ENCODE peak calls at places on chromosomes 2 and 18, in nine cellular contexts. One of them, this sample, is unnamed.

GRCh38 chr18:51278045-51278649 is 80.7 kb upstream of the MEX3C start:
- DNase-seq in A673: peak; percentile 73
- DNase-seq in upper lobe of right lung: no peak
- DNase-seq in AG04450: no peak
- DNase-seq in astrocyte of the cerebellum: no peak
- DNase-seq in esophagus squamous epithelium: no peak
- DNase-seq in OCI-LY7: peak; percentile 32
- DNase-seq in omental fat pad: no peak
- DNase-seq in GM20000: peak; percentile 20
- DNase-seq in this sample: no peak

GRCh38 chr2:39684495-39684894 is 18.8 kb downstream of the TMEM178A start:
- DNase-seq in esophagus squamous epithelium: no peak
- DNase-seq in astrocyte of the cerebellum: no peak
- DNase-seq in omental fat pad: no peak
- DNase-seq in GM20000: no peak
- DNase-seq in OCI-LY7: no peak
- DNase-seq in upper lobe of right lung: no peak
- DNase-seq in A673: no peak
- DNase-seq in AG04450: no peak
- DNase-seq in this sample: no peak

GRCh38 chr2:12727085-12727484 is 10.3 kb downstream of the TRIB2 start:
- DNase-seq in esophagus squamous epithelium: no peak
- DNase-seq in OCI-LY7: no peak
- DNase-seq in GM20000: no peak
- DNase-seq in astrocyte of the cerebellum: no peak
- DNase-seq in upper lobe of right lung: no peak
- DNase-seq in omental fat pad: no peak
- DNase-seq in A673: no peak
- DNase-seq in AG04450: no peak
- DNase-seq in this sample: no peak

GRCh38 chr2:366706-367105 is 78.8 kb upstream of the ALKAL2 start:
- DNase-seq in astrocyte of the cerebellum: no peak
- DNase-seq in GM20000: no peak
- DNase-seq in esophagus squamous epithelium: no peak
- DNase-seq in upper lobe of right lung: no peak
- DNase-seq in AG04450: no peak
- DNase-seq in omental fat pad: no peak
- DNase-seq in A673: no peak
- DNase-seq in OCI-LY7: no peak
- DNase-seq in this sample: no peak

GRCh38 chr2:220708366-220708765 is 863.7 kb downstream of the EPHA4 start:
- DNase-seq in astrocyte of the cerebellum: peak; percentile 57
- DNase-seq in omental fat pad: no peak
- DNase-seq in GM20000: no peak
- DNase-seq in OCI-LY7: no peak
- DNase-seq in esophagus squamous epithelium: no peak
- DNase-seq in upper lobe of right lung: no peak
- DNase-seq in AG04450: no peak
- DNase-seq in A673: no peak
- DNase-seq in this sample: no peak

GRCh38 chr18:33871363-33872025 is 293.5 kb downstream of the ASXL3 start:
- DNase-seq in AG04450: no peak
- DNase-seq in omental fat pad: no peak
- DNase-seq in A673: no peak
- DNase-seq in OCI-LY7: peak; percentile 38
- DNase-seq in GM20000: no peak
- DNase-seq in upper lobe of right lung: no peak
- DNase-seq in astrocyte of the cerebellum: no peak
- DNase-seq in esophagus squamous epithelium: no peak
- DNase-seq in this sample: no peak

GRCh38 chr18:75336767-75337166 is 90.7 kb downstream of the SMIM21 start:
- DNase-seq in A673: no peak
- DNase-seq in omental fat pad: no peak
- DNase-seq in AG04450: no peak
- DNase-seq in astrocyte of the cerebellum: no peak
- DNase-seq in upper lobe of right lung: no peak
- DNase-seq in OCI-LY7: no peak
- DNase-seq in GM20000: no peak
- DNase-seq in esophagus squamous epithelium: no peak
- DNase-seq in this sample: no peak

GRCh38 chr2:161004379-161004778 is 155.8 kb upstream of the TANK start:
- DNase-seq in astrocyte of the cerebellum: no peak
- DNase-seq in A673: peak; percentile 34
- DNase-seq in upper lobe of right lung: no peak
- DNase-seq in OCI-LY7: no peak
- DNase-seq in omental fat pad: no peak
- DNase-seq in AG04450: no peak
- DNase-seq in GM20000: no peak
- DNase-seq in esophagus squamous epithelium: no peak
- DNase-seq in this sample: no peak

GRCh38 chr2:198657520-198658121 is 800.1 kb downstream of the SATB2 start:
- DNase-seq in OCI-LY7: peak; percentile 82
- DNase-seq in astrocyte of the cerebellum: peak; percentile 13
- DNase-seq in omental fat pad: no peak
- DNase-seq in esophagus squamous epithelium: no peak
- DNase-seq in GM20000: no peak
- DNase-seq in AG04450: no peak
- DNase-seq in upper lobe of right lung: no peak
- DNase-seq in A673: peak; percentile 52
- DNase-seq in this sample: no peak

GRCh38 chr2:66434679-66435548 is at the start of gene MEIS1:
- DNase-seq in esophagus squamous epithelium: peak; percentile 39
- DNase-seq in omental fat pad: peak; percentile 79
- DNase-seq in OCI-LY7: peak; percentile 92
- DNase-seq in GM20000: peak; percentile 70
- DNase-seq in AG04450: peak; percentile 99
- DNase-seq in A673: peak; percentile 98
- DNase-seq in upper lobe of right lung: peak; percentile 87
- DNase-seq in astrocyte of the cerebellum: peak; percentile 94
- DNase-seq in this sample: peak; percentile 88

GRCh38 chr2:196592912-196593881 is 46.3 kb upstream of the CCDC150 start:
- DNase-seq in upper lobe of right lung: peak; percentile 70
- DNase-seq in GM20000: peak; percentile 80
- DNase-seq in A673: peak; percentile 66
- DNase-seq in omental fat pad: no peak
- DNase-seq in OCI-LY7: no peak
- DNase-seq in esophagus squamous epithelium: no peak
- DNase-seq in AG04450: no peak
- DNase-seq in astrocyte of the cerebellum: no peak
- DNase-seq in this sample: peak; percentile 89

GRCh38 chr18:8478166-8478967 is 130.9 kb upstream of the RAB12 start:
- DNase-seq in upper lobe of right lung: peak; percentile 81
- DNase-seq in AG04450: peak; percentile 6
- DNase-seq in OCI-LY7: peak; percentile 66
- DNase-seq in astrocyte of the cerebellum: no peak
- DNase-seq in omental fat pad: no peak
- DNase-seq in A673: peak; percentile 70
- DNase-seq in esophagus squamous epithelium: no peak
- DNase-seq in GM20000: peak; percentile 80
- DNase-seq in this sample: peak; percentile 88

GRCh38 chr2:86764661-86765307 is 25.9 kb downstream of the CD8A start:
- DNase-seq in GM20000: peak; percentile 46
- DNase-seq in astrocyte of the cerebellum: peak; percentile 32
- DNase-seq in esophagus squamous epithelium: no peak
- DNase-seq in A673: peak; percentile 62
- DNase-seq in AG04450: peak; percentile 15
- DNase-seq in omental fat pad: no peak
- DNase-seq in upper lobe of right lung: no peak
- DNase-seq in OCI-LY7: peak; percentile 51
- DNase-seq in this sample: no peak

GRCh38 chr2:100321181-100321880 is 970 bp downstream of the LONRF2 start:
- DNase-seq in AG04450: no peak
- DNase-seq in astrocyte of the cerebellum: no peak
- DNase-seq in A673: peak; percentile 43
- DNase-seq in GM20000: peak; percentile 20
- DNase-seq in omental fat pad: no peak
- DNase-seq in upper lobe of right lung: peak; percentile 85
- DNase-seq in OCI-LY7: no peak
- DNase-seq in esophagus squamous epithelium: no peak
- DNase-seq in this sample: no peak

DNA sequence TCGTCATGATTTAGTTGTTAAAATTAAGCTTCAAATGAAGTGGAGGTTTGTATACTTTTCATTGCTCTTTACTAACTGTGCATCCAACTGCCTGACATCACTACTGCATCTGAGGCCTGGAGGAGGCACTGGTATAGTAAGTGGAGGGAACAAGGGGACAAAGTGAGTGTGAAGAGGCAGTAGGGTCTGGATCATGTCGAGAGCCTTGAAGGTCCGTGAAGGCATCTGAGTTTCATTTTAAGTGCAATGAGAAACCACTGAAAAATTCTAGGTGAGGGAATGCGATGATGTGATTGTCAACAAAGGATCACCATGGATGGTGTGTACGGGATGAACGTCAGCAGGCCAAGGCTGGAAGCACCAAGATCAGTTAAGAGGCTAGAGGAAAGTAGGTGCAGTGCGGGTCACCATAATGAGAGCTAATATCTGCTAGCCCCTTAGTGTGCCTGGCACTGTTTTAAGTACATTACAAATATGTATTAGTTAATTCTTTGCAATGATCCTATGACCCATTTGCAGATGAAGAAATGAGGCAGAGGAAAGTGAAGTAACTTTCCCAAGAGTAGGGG is 96.1 kb downstream of the CABYR start:
- DNase-seq in astrocyte of the cerebellum: no peak
- DNase-seq in AG04450: no peak
- DNase-seq in A673: no peak
- DNase-seq in upper lobe of right lung: no peak
- DNase-seq in omental fat pad: no peak
- DNase-seq in GM20000: no peak
- DNase-seq in OCI-LY7: no peak
- DNase-seq in esophagus squamous epithelium: no peak
- DNase-seq in this sample: no peak
- TF ChIP-seq CTCF in astrocyte of the cerebellum: no peak
- TF ChIP-seq CTCF in AG04450: no peak
- TF ChIP-seq CTCF in A673: no peak
- TF ChIP-seq CTCF in upper lobe of right lung: no peak
- TF ChIP-seq CTCF in omental fat pad: no peak
- TF ChIP-seq CTCF in GM20000: no peak
- TF ChIP-seq CTCF in OCI-LY7: no peak
- TF ChIP-seq CTCF in esophagus squamous epithelium: no peak
- TF ChIP-seq CTCF in this sample: no peak

GRCh38 chr2:165563468-165564225 is 94.1 kb downstream of the CSRNP3 start:
- DNase-seq in GM20000: no peak
- DNase-seq in OCI-LY7: peak; percentile 34
- DNase-seq in upper lobe of right lung: no peak
- DNase-seq in astrocyte of the cerebellum: no peak
- DNase-seq in omental fat pad: no peak
- DNase-seq in AG04450: no peak
- DNase-seq in esophagus squamous epithelium: no peak
- DNase-seq in A673: peak; percentile 59
- DNase-seq in this sample: no peak
- TF ChIP-seq CTCF in GM20000: no peak
- TF ChIP-seq CTCF in OCI-LY7: peak; percentile 71
- TF ChIP-seq CTCF in upper lobe of right lung: no peak
- TF ChIP-seq CTCF in astrocyte of the cerebellum: no peak
- TF ChIP-seq CTCF in omental fat pad: no peak
- TF ChIP-seq CTCF in AG04450: peak; percentile 3
- TF ChIP-seq CTCF in esophagus squamous epithelium: no peak
- TF ChIP-seq CTCF in A673: peak; percentile 54
- TF ChIP-seq CTCF in this sample: peak; percentile 16

DNA sequence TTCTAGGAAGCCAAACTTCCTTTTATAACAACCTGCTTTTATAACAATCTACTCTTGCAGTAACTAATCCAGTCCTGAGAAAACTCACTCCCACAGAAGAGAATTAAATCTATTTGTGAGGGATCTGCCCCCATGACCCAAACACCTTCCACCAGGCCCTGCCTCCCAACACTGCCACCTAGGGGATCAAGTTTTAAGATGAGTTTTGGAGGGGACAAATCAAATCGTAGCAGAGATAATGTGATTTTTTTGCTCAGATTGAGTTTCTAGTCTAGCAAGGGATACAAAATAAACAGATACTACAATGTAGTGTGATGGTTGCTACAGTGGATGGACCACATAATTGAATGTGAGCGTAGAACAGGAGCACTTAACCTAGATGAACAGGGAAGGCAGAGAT is 52.2 kb downstream of the NCOA1 start:
- DNase-seq in AG04450: no peak
- DNase-seq in omental fat pad: no peak
- DNase-seq in upper lobe of right lung: no peak
- DNase-seq in A673: no peak
- DNase-seq in esophagus squamous epithelium: no peak
- DNase-seq in GM20000: no peak
- DNase-seq in OCI-LY7: peak; percentile 22
- DNase-seq in astrocyte of the cerebellum: no peak
- DNase-seq in this sample: no peak
- TF ChIP-seq CTCF in AG04450: peak; percentile 16
- TF ChIP-seq CTCF in omental fat pad: no peak
- TF ChIP-seq CTCF in upper lobe of right lung: peak; percentile 23
- TF ChIP-seq CTCF in A673: peak; percentile 44
- TF ChIP-seq CTCF in esophagus squamous epithelium: no peak
- TF ChIP-seq CTCF in GM20000: no peak
- TF ChIP-seq CTCF in OCI-LY7: peak; percentile 82
- TF ChIP-seq CTCF in astrocyte of the cerebellum: no peak
- TF ChIP-seq CTCF in this sample: no peak

GRCh38 chr18:78882585-78882984 is 97.0 kb upstream of the SALL3 start:
- DNase-seq in GM20000: no peak
- DNase-seq in A673: no peak
- DNase-seq in AG04450: no peak
- DNase-seq in esophagus squamous epithelium: no peak
- DNase-seq in upper lobe of right lung: no peak
- DNase-seq in omental fat pad: no peak
- DNase-seq in astrocyte of the cerebellum: no peak
- DNase-seq in OCI-LY7: no peak
- DNase-seq in this sample: no peak

GRCh38 chr18:78889250-78889649 is 90.4 kb upstream of the SALL3 start:
- DNase-seq in astrocyte of the cerebellum: no peak
- DNase-seq in GM20000: no peak
- DNase-seq in omental fat pad: no peak
- DNase-seq in esophagus squamous epithelium: no peak
- DNase-seq in AG04450: no peak
- DNase-seq in OCI-LY7: no peak
- DNase-seq in A673: no peak
- DNase-seq in upper lobe of right lung: no peak
- DNase-seq in this sample: no peak

GRCh38 chr18:78890388-78890787 is 89.2 kb upstream of the SALL3 start:
- DNase-seq in esophagus squamous epithelium: no peak
- DNase-seq in astrocyte of the cerebellum: no peak
- DNase-seq in GM20000: no peak
- DNase-seq in A673: no peak
- DNase-seq in OCI-LY7: no peak
- DNase-seq in AG04450: no peak
- DNase-seq in upper lobe of right lung: no peak
- DNase-seq in omental fat pad: no peak
- DNase-seq in this sample: no peak

GRCh38 chr18:78883501-78883900 is 96.1 kb upstream of the SALL3 start:
- DNase-seq in A673: no peak
- DNase-seq in astrocyte of the cerebellum: no peak
- DNase-seq in AG04450: no peak
- DNase-seq in upper lobe of right lung: no peak
- DNase-seq in OCI-LY7: no peak
- DNase-seq in esophagus squamous epithelium: no peak
- DNase-seq in GM20000: no peak
- DNase-seq in omental fat pad: no peak
- DNase-seq in this sample: no peak

GRCh38 chr18:78884502-78884901 is 95.1 kb upstream of the SALL3 start:
- DNase-seq in AG04450: no peak
- DNase-seq in A673: no peak
- DNase-seq in omental fat pad: no peak
- DNase-seq in OCI-LY7: peak; percentile 6
- DNase-seq in GM20000: no peak
- DNase-seq in astrocyte of the cerebellum: no peak
- DNase-seq in esophagus squamous epithelium: no peak
- DNase-seq in upper lobe of right lung: no peak
- DNase-seq in this sample: no peak
- TF ChIP-seq CTCF in AG04450: no peak
- TF ChIP-seq CTCF in A673: no peak
- TF ChIP-seq CTCF in omental fat pad: no peak
- TF ChIP-seq CTCF in OCI-LY7: peak; percentile 42
- TF ChIP-seq CTCF in GM20000: no peak
- TF ChIP-seq CTCF in astrocyte of the cerebellum: no peak
- TF ChIP-seq CTCF in esophagus squamous epithelium: no peak
- TF ChIP-seq CTCF in upper lobe of right lung: no peak
- TF ChIP-seq CTCF in this sample: no peak

This sample was measured in osteocyte.